ENCODE peak calls at places on chromosomes 6 and 20, in nine cellular contexts. M, K, P, L, W, V, Z, Q and U are unnamed samples.

GRCh38 chr20:62887147-62887859 is 25.7 kb upstream of the TCFL5 start:
- DNase-seq in M (peak; percentile 79), K (no peak), P (peak; percentile 52), L (no peak), W (no peak), V (no peak), Z (no peak), Q (no peak), U (peak; percentile 54)

GRCh38 chr20:34982270-34983088 is 26.8 kb downstream of the MYH7B start:
- DNase-seq in M (peak; percentile 51), K (no peak), P (no peak), L (no peak), W (no peak), V (no peak), Z (no peak), Q (no peak), U (no peak)

GRCh38 chr6:124937645-124938044 is 24.6 kb upstream of the RNF217 start:
- DNase-seq in M (no peak), K (no peak), P (no peak), L (no peak), W (no peak), V (no peak), Z (no peak), Q (no peak), U (no peak)

GRCh38 chr20:39302312-39302711 is 340.2 kb downstream of the DHX35 start:
- DNase-seq in M (no peak), K (no peak), P (no peak), L (no peak), W (no peak), V (no peak), Z (no peak), Q (no peak), U (no peak)

GRCh38 chr20:16349518-16350295 is 223.5 kb downstream of the KIF16B start:
- DNase-seq in M (no peak), K (peak; percentile 64), P (no peak), L (no peak), W (peak; percentile 49), V (no peak), Z (no peak), Q (no peak), U (no peak)

GRCh38 chr20:62066983-62067433 is 1.3 kb upstream of the TAF4 start:
- DNase-seq in M (no peak), K (peak; percentile 58), P (no peak), L (peak; percentile 63), W (no peak), V (no peak), Z (no peak), Q (no peak), U (peak; percentile 32)

GRCh38 chr20:32457476-32457986 is 99.4 kb downstream of the ASXL1 start:
- DNase-seq in M (peak; percentile 78), K (peak; percentile 96), P (no peak), L (peak; percentile 81), W (peak; percentile 58), V (no peak), Z (peak; percentile 77), Q (peak; percentile 95), U (peak; percentile 82)

GRCh38 chr6:32529697-32530429 is at the start of gene HLA-DRB5:
- DNase-seq in M (peak; percentile 43), K (no peak), P (no peak), L (peak; percentile 15), W (no peak), V (no peak), Z (peak; percentile 5), Q (no peak), U (no peak)

GRCh38 chr6:7727951-7728854 is 2.3 kb downstream of the BMP6 start:
- DNase-seq in M (peak; percentile 49), K (peak; percentile 70), P (no peak), L (peak; percentile 41), W (no peak), V (no peak), Z (no peak), Q (peak; percentile 11), U (peak; percentile 52)

GRCh38 chr6:79672631-79673065 is 41.5 kb downstream of the SH3BGRL2 start:
- DNase-seq in M (no peak), K (no peak), P (peak; percentile 14), L (peak; percentile 18), W (no peak), V (peak; percentile 45), Z (no peak), Q (no peak), U (peak; percentile 45)

GRCh38 chr20:3846378-3846739 is 275 bp upstream of the MAVS start:
- DNase-seq in M (no peak), K (no peak), P (no peak), L (no peak), W (no peak), V (no peak), Z (no peak), Q (peak; percentile 19), U (no peak)

GRCh38 chr6:31092769-31093505 is 19.4 kb downstream of the C6orf15 start:
- DNase-seq in M (no peak), K (no peak), P (no peak), L (no peak), W (no peak), V (no peak), Z (no peak), Q (no peak), U (no peak)

GRCh38 chr6:50716887-50717509 is 3.7 kb downstream of the TFAP2D start:
- DNase-seq in M (no peak), K (no peak), P (no peak), L (no peak), W (no peak), V (peak; percentile 4), Z (no peak), Q (no peak), U (no peak)